ENCODE peak calls at places on chromosomes 11 and 22, in five cellular contexts. S is transverse colon, L is ovary, J is HCT116, W is body of pancreas. T is an unnamed sample.

GRCh38 chr22:35835998-35836691 is 118.5 kb downstream of the APOL5 start:
- DNase-seq in S (peak), W (peak), L (peak), J (peak), T (no peak)

GRCh38 chr11:64729851-64730382 is 6.9 kb upstream of the NRXN2 start:
- DNase-seq in W (peak), L (no peak), S (peak), J (no peak), T (no peak)

GRCh38 chr11:35619030-35619753 is 932 bp downstream of the FJX1 start:
- DNase-seq in W (peak), L (peak), J (no peak), S (peak), T (peak)

GRCh38 chr11:2737226-2737590 is 37.4 kb upstream of the KCNQ1OT1 start:
- DNase-seq in L (no peak), S (no peak), J (no peak), W (no peak), T (no peak)

GRCh38 chr11:114307524-114308203 is 11.5 kb downstream of the NNMT start:
- DNase-seq in L (no peak), J (no peak), S (no peak), W (peak), T (no peak)

GRCh38 chr11:130738618-130739017 is 177.7 kb downstream of the SNX19 start:
- DNase-seq in W (no peak), J (no peak), S (no peak), L (no peak), T (no peak)

GRCh38 chr11:116434986-116435385 is 337.8 kb downstream of the BUD13 start:
- DNase-seq in L (no peak), J (no peak), W (no peak), S (no peak), T (no peak)

GRCh38 chr11:22479986-22480740 is 142.0 kb downstream of the SLC17A6 start:
- DNase-seq in L (no peak), W (no peak), S (no peak), J (no peak), T (no peak)

GRCh38 chr11:131455843-131456704 is 85.7 kb downstream of the NTM start:
- DNase-seq in L (no peak), S (no peak), W (no peak), J (no peak), T (no peak)

GRCh38 chr11:95152878-95153856 is 63.5 kb downstream of the ENDOD1 start:
- DNase-seq in J (no peak), W (no peak), S (no peak), L (no peak), T (peak)

GRCh38 chr11:65859812-65860277 is 388 bp upstream of the MUS81 start:
- DNase-seq in J (no peak), L (no peak), S (peak), W (no peak), T (no peak)

GRCh38 chr11:57491371-57492061 is 24.0 kb downstream of the SLC43A1 start:
- DNase-seq in W (no peak), J (no peak), L (no peak), S (peak), T (peak)

GRCh38 chr11:116062526-116063171 is 558.4 kb upstream of the CADM1 start:
- DNase-seq in L (no peak), S (no peak), W (no peak), J (no peak), T (no peak)

GRCh38 chr11:67496113-67496512 is 9.1 kb downstream of the PITPNM1 start:
- DNase-seq in L (no peak), S (no peak), W (no peak), J (no peak), T (no peak)

GRCh38 chr11:66854729-66855211 is 2.1 kb upstream of the LRFN4 start:
- DNase-seq in W (no peak), L (no peak), J (no peak), S (no peak), T (no peak)

GRCh38 chr11:27699242-27699925 is 871 bp downstream of the BDNF start:
- DNase-seq in W (peak), L (no peak), S (no peak), J (no peak), T (no peak)

DNA sequence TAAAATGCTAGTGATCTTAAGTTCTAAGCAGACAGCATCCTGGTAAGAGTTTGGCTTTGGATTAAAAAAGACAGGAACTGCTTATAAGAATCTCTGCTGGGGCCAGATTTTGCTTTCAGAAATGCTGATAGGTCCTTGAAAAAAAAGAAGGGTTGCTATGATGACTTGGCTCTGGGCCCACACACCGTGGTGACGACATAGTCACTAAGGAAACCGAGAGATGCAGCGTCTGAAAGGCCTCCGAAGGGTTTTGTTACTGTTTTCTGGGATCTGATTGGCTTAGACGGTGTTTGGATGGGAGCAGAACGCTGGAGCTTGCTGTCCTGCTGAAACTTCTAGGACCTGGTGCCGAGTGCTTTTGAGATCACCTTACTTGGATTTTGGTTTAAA is 8.4 kb downstream of the FAM118A start:
- DNase-seq in J (no peak), L (peak), W (peak), S (peak), T (peak)
- TF ChIP-seq POLR2A in J (no peak), L (no peak), W (no peak), S (no peak), T (no peak)

GRCh38 chr11:63243533-63243932 is at the start of gene SLC22A25:
- DNase-seq in L (no peak), S (no peak), W (no peak), J (no peak), T (no peak)

GRCh38 chr11:63239254-63239653 is 4.1 kb downstream of the SLC22A25 start:
- DNase-seq in S (no peak), L (no peak), W (no peak), J (no peak), T (no peak)

GRCh38 chr11:63240098-63240497 is 3.3 kb downstream of the SLC22A25 start:
- DNase-seq in L (no peak), S (no peak), J (no peak), W (no peak), T (no peak)

GRCh38 chr11:63242089-63242762 is 1.2 kb downstream of the SLC22A25 start:
- DNase-seq in W (no peak), L (no peak), S (no peak), J (no peak), T (no peak)

DNA sequence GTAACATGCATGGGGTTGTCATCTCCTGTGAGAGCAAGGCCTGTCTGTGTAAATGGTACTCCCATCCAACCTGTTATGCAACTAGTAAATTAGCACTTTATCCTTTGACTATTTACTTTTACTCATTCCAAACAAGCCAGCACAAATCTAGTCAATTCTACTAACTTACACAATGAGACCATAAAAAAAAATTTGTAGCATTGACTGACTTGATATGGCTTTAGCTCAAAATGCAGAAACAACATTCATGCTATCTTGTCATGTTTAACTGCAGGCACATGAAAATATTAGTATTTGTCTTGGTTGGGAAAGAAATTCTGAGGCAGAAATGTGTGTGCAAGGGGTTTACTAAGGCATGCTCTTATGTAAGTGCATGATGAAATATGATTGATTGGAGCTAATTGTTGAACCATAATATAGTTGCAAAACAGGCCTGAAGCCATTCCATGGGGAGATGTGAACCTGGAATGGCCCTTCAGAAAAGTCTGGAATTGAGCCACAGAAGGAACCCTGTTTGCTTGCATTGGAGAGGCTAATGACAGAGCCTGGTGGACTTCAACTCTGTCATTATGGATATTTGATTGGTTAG is 2.5 kb downstream of the SLC22A25 start:
- DNase-seq in W (no peak), S (no peak), L (no peak), J (no peak), T (no peak)
- TF ChIP-seq POLR2A in W (no peak), S (no peak), L (no peak), J (no peak), T (no peak)

DNA sequence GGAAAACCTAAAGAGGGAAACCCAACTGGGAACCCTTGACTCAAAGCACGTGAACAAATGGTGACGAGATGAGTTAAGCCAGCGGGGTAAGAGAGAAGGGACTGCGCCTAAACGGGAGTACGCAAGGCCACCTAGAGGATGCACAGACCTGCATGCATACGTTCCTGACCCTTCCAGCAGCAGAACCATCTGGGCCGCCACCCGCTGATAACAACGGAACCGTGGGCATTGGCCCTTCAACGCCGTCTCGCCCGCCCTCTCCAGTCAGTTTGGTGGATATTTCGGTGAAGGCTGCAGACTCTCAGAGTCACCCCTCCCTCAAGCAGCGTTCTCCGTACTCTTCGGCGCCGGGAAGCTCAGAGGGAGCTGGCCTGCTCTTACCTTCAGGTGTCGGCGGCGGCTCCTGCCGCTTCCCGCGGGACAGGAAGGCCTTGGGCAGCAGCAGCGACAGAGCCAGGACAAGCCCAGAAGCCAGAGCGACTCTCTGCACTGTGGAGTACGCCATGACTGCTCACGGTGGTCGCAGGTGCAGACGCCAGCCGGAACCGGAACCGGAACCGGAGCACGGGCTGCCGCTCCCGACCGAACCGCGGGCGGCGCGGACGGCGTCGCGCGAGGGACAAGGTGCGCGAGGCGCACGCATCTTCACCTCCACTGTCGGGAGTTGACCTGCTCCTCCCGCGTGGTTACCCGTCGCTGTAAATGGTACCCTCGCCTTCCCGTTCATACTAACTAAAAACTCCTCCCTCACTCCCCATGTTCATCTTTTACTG is at the start of gene RIC3:
- DNase-seq in S (peak), W (peak), J (no peak), L (peak), T (no peak)
- TF ChIP-seq POLR2A in S (no peak), W (peak), J (no peak), L (no peak), T (no peak)

DNA sequence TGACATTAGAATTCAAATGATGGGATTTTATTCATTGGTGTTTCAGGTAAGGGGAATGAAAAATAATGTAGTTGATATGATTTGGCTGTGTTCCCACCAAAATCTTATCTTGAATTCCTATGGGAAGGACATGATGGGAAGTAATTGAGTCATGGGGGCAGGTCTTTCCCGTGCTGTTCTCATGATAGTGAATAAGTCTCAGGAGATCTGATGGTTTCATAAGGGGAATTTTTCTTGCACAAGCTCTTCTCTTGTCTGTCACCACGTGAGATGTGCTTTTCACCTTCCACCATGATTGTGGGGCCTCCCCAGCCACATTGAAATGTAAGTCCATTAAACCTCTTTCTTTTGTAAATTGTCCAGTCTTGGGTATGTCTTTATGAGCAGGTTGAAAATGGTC is 268.6 kb upstream of the CHORDC1 start:
- DNase-seq in S (no peak), J (no peak), L (no peak), W (no peak), T (no peak)
- TF ChIP-seq POLR2A in S (no peak), J (no peak), L (no peak), W (no peak), T (no peak)

GRCh38 chr22:37032535-37033460 is 13.3 kb downstream of the MPST start:
- DNase-seq in L (peak), W (peak), J (no peak), S (peak), T (no peak)
- TF ChIP-seq POLR2A in L (no peak), W (no peak), J (no peak), S (peak), T (no peak)

DNA sequence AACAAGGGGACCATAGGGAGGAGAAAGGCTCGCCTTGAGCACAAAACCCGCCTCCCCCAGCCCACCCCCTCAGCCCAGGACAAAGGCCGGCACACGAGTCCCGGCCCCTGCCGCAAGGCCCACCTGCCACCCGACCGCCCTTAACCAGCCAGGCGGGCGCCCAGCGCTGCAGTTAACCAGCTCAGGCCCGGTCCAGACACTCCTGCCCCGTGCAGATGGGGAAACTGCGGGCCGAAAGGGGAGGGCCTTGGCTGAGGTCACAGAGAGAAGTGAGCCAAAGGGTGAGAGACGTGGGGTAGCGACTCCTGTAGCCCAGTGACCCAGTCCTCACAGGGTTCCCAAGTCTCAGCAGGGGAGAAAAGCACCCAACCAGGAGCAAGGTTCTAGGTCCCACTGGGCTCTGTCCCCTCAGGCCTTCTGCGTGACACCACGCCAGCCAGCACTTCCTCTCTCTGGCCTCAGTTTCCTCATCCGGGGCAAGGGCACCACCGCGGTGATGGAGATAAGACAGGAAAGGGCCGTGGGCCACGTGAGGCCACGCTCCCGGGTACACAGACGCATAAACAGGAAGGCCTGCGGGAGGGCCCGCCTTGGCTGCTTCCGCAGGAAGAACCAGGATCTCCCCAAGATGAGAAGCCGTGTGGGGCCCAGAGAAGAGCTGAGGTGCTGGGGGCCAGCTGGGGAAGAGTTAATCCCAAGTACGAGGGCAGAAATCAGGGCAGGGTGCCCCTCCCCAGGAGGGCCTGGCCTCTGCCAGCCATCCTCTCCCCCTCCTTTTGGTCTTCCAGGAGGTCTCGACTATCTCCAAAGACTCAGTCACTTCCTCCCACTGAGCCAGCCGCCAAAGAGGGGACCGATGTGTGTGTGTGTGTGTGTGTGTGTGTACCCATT is 1.8 kb downstream of the MFNG start:
- DNase-seq in W (no peak), J (no peak), S (peak), L (no peak), T (peak)
- TF ChIP-seq POLR2A in W (no peak), J (no peak), S (peak), L (no peak), T (peak)

GRCh38 chr22:49838771-49839717 is 11.4 kb upstream of the BRD1 start:
- DNase-seq in J (no peak), L (no peak), W (no peak), S (peak), T (no peak)

GRCh38 chr22:49828599-49828965 is 909 bp upstream of the BRD1 start:
- DNase-seq in L (no peak), W (no peak), S (no peak), J (no peak), T (no peak)

GRCh38 chr22:49827853-49828598 is at the start of gene BRD1:
- DNase-seq in W (peak), J (no peak), L (peak), S (peak), T (peak)

GRCh38 chr22:49829044-49829719 is 1.5 kb upstream of the BRD1 start:
- DNase-seq in W (no peak), L (no peak), S (no peak), J (no peak), T (no peak)

GRCh38 chr22:49833340-49834007 is 5.8 kb upstream of the BRD1 start:
- DNase-seq in S (no peak), J (peak), W (peak), L (no peak), T (no peak)
- TF ChIP-seq POLR2A in S (no peak), J (no peak), W (no peak), L (no peak), T (no peak)

GRCh38 chr11:128520886-128521696 is 66.3 kb downstream of the ETS1 start:
- DNase-seq in S (no peak), W (no peak), J (no peak), L (no peak), T (no peak)
- TF ChIP-seq POLR2A in S (no peak), W (no peak), J (no peak), L (no peak), T (no peak)

GRCh38 chr11:45238724-45239123 is 47.4 kb downstream of the SYT13 start:
- DNase-seq in W (no peak), S (no peak), L (no peak), J (no peak), T (no peak)
- TF ChIP-seq POLR2A in W (no peak), S (no peak), L (no peak), J (no peak), T (no peak)

DNA sequence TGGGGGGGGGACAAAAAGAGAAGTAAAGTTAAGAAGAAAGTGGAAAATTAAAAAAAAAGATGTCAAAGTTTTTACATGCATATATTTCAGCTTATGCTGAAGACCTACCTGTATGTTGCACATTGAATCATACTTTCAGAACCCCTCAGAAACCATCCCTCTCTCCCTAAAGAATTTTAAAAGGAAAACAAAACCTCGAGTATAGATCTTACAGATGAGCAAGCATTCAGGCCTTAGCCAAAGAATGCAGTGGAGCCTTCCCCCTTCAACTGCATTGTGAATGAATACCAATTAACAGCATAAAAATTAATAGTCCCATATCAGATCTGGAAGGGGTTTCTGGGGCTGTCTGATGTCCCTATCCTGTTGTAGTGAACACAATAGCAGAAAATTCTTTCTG is 16.3 kb downstream of the KDELR3 start:
- DNase-seq in W (no peak), J (no peak), S (no peak), L (no peak), T (no peak)
- TF ChIP-seq POLR2A in W (no peak), J (no peak), S (no peak), L (no peak), T (no peak)

T was measured in erythroblast.